ENCODE peak calls at places on chromosomes 5 and 9, in nine cellular contexts. S is nucleus accumbens; X is activated naive CD8-positive, alpha-beta T cell treated with anti-CD3 and anti-CD28 coated beads, Interleukin-2, amount 50 U/mL, for 24 hours; M is CD4-positive, CD25-positive, alpha-beta regulatory T cell; B is HCEC 1CT; V is AG08396; Z is stimulated activated CD8-positive, alpha-beta memory T cell treated with anti-CD3 and anti-CD28 coated beads, Interleukin-15, amount 100 ng/mL, for 24 hours; I is left ventricle myocardium inferior; T is SW 1271. A is an unnamed sample.

GRCh38 chr9:37778534-37778933 is 6.3 kb downstream of the EXOSC3 start:
- DNase-seq in Z (no peak), S (no peak), V (no peak), B (no peak), I (no peak), T (no peak), M (no peak), X (no peak), A (no peak)

GRCh38 chr5:127810707-127811106 is 107.5 kb downstream of the CCDC192 start:
- DNase-seq in X (no peak), S (no peak), V (no peak), M (no peak), B (no peak), Z (no peak), T (no peak), I (no peak), A (no peak)

GRCh38 chr9:132600326-132600984 is 18.0 kb downstream of the BARHL1 start:
- DNase-seq in B (no peak), T (no peak), Z (no peak), I (no peak), X (no peak), V (no peak), S (no peak), M (no peak), A (no peak)

GRCh38 chr5:141528401-141528984 is 39.6 kb downstream of the PCDHGC5 start:
- DNase-seq in V (no peak), Z (no peak), B (no peak), M (no peak), S (no peak), X (no peak), I (peak; percentile 59), T (no peak), A (no peak)

GRCh38 chr9:128863647-128864046 is 18.1 kb downstream of the KYAT1 start:
- DNase-seq in S (no peak), I (peak; percentile 77), B (peak; percentile 34), V (peak; percentile 80), Z (peak; percentile 84), T (peak; percentile 41), M (peak; percentile 73), X (peak; percentile 88), A (peak; percentile 59)

GRCh38 chr5:3002230-3002629 is 250.8 kb upstream of the IRX2 start:
- DNase-seq in M (no peak), X (no peak), S (no peak), T (no peak), Z (no peak), V (no peak), I (no peak), B (no peak), A (no peak)

GRCh38 chr9:15416880-15417279 is 5.8 kb upstream of the SNAPC3 start:
- DNase-seq in I (no peak), B (peak; percentile 49), S (no peak), M (peak; percentile 24), X (peak; percentile 34), V (peak; percentile 58), T (no peak), Z (no peak), A (peak; percentile 58)

GRCh38 chr5:52794519-52794918 is 6.8 kb downstream of the ITGA1 start:
- DNase-seq in X (no peak), T (no peak), B (peak; percentile 81), M (no peak), V (peak; percentile 31), S (no peak), I (no peak), Z (no peak), A (no peak)

GRCh38 chr5:96117863-96118651 is 156.4 kb upstream of the ELL2 start:
- DNase-seq in I (no peak), B (peak; percentile 69), X (no peak), V (peak; percentile 46), S (no peak), M (no peak), Z (no peak), T (no peak), A (no peak)

GRCh38 chr9:136543830-136544548 is 1.9 kb downstream of the NOTCH1 start:
- DNase-seq in V (no peak), B (no peak), M (no peak), X (no peak), T (no peak), Z (no peak), S (peak; percentile 86), I (no peak), A (no peak)

GRCh38 chr5:14882658-14883580 is 11.3 kb upstream of the ANKH start:
- DNase-seq in I (peak; percentile 51), M (no peak), B (no peak), T (no peak), S (no peak), X (no peak), V (no peak), Z (no peak), A (no peak)

A was measured in MG63.